ENCODE peak calls at places on chromosome 17, in nine cellular contexts. Y, X, U, W, C, O, F, S and I are unnamed samples.

GRCh38 chr17:34733351-34733750 is 154.0 kb downstream of the TMEM132E start:
- DNase-seq in O (no peak), S (no peak), C (no peak), X (no peak), Y (no peak), U (no peak), W (no peak), F (peak; percentile 30), I (no peak)

GRCh38 chr17:7114875-7115614 is 423 bp upstream of the ASGR2 start:
- DNase-seq in F (no peak), U (peak; percentile 52), Y (peak; percentile 44), X (no peak), C (no peak), O (no peak), W (no peak), S (no peak), I (no peak)

GRCh38 chr17:46141645-46142044 is 51.6 kb downstream of the KANSL1 start:
- DNase-seq in W (no peak), Y (no peak), S (no peak), U (no peak), C (no peak), F (no peak), O (no peak), X (no peak), I (no peak)

GRCh38 chr17:40499551-40500189 is 1.8 kb downstream of the TNS4 start:
- DNase-seq in O (peak; percentile 94), U (peak; percentile 91), W (peak; percentile 60), F (peak; percentile 97), X (peak; percentile 92), S (peak; percentile 85), Y (peak; percentile 90), C (peak; percentile 92), I (peak; percentile 90)

GRCh38 chr17:40878044-40878443 is 7.0 kb downstream of the KRT20 start:
- DNase-seq in S (no peak), F (no peak), W (no peak), C (no peak), U (no peak), O (no peak), Y (peak; percentile 38), X (no peak), I (no peak)

GRCh38 chr17:63249256-63250006 is 196.7 kb downstream of the CYB561 start:
- DNase-seq in O (no peak), W (peak; percentile 42), Y (no peak), U (no peak), C (no peak), S (no peak), F (no peak), X (no peak), I (no peak)

GRCh38 chr17:6135996-6136395 is 65.8 kb downstream of the WSCD1 start:
- DNase-seq in X (no peak), F (no peak), U (no peak), C (no peak), S (no peak), Y (no peak), W (no peak), O (no peak), I (no peak)

GRCh38 chr17:41624208-41625101 is at the start of gene KRT17:
- DNase-seq in C (no peak), Y (no peak), U (no peak), O (peak; percentile 97), S (no peak), X (no peak), F (peak; percentile 56), W (no peak), I (peak; percentile 30)

GRCh38 chr17:7221281-7222092 is 1.7 kb downstream of the ACADVL start:
- DNase-seq in W (no peak), S (no peak), X (no peak), F (peak; percentile 63), Y (no peak), U (no peak), C (no peak), O (no peak), I (no peak)

GRCh38 chr17:67456103-67456502 is 79.0 kb downstream of the PITPNC1 start:
- DNase-seq in X (no peak), U (no peak), O (no peak), F (no peak), Y (no peak), S (no peak), C (no peak), W (no peak), I (no peak)

GRCh38 chr17:82893779-82894178 is 54.0 kb upstream of the ZNF750 start:
- DNase-seq in Y (no peak), W (peak; percentile 8), C (no peak), X (no peak), U (no peak), O (no peak), F (no peak), S (no peak), I (no peak)

GRCh38 chr17:15236281-15237105 is 28.6 kb downstream of the PMP22 start:
- DNase-seq in X (no peak), O (no peak), F (no peak), C (no peak), S (no peak), U (no peak), Y (no peak), W (peak; percentile 23), I (no peak)

GRCh38 chr17:65479282-65479681 is 82.2 kb downstream of the AXIN2 start:
- DNase-seq in F (no peak), O (no peak), W (no peak), Y (no peak), C (no peak), X (no peak), S (no peak), U (no peak), I (no peak)

GRCh38 chr17:68821860-68822693 is 133.1 kb downstream of the ABCA8 start:
- DNase-seq in Y (no peak), F (no peak), X (no peak), O (no peak), S (no peak), W (peak; percentile 94), C (no peak), U (no peak), I (no peak)

GRCh38 chr17:16552637-16553045 is 16.4 kb downstream of the ZNF287 start:
- DNase-seq in S (no peak), Y (no peak), W (no peak), F (no peak), O (no peak), X (no peak), C (no peak), U (no peak), I (no peak)
- H3K9me3 ChIP-seq in S (peaks cover 35% of the 10 kb centered on the region), Y (no peaks in the 10 kb centered on the region), W (peaks cover 67% of the 10 kb centered on the region), F (peaks cover 41% of the 10 kb centered on the region), O (peaks cover 89% of the 10 kb centered on the region), X (peaks cover 3% of the 10 kb centered on the region), C (peaks cover 97% of the 10 kb centered on the region), U (peaks cover 100% of the 10 kb centered on the region), I (peaks cover 98% of the 10 kb centered on the region)

GRCh38 chr17:60390223-60390622 is 1.7 kb downstream of the USP32 start:
- DNase-seq in S (no peak), Y (no peak), W (peak; percentile 47), C (no peak), U (no peak), O (no peak), X (no peak), F (no peak), I (no peak)
- H3K4me1 ChIP-seq in S (peaks cover 37% of the 10 kb centered on the region), Y (no peaks in the 10 kb centered on the region), W (peaks cover 6% of the 10 kb centered on the region), C (peaks cover 63% of the 10 kb centered on the region), U (peaks cover 46% of the 10 kb centered on the region), O (peaks cover 17% of the 10 kb centered on the region), X (peaks cover 31% of the 10 kb centered on the region), F (peaks cover 57% of the 10 kb centered on the region), I (peaks cover 46% of the 10 kb centered on the region)

GRCh38 chr17:59825533-59826316 is 67.0 kb downstream of the TUBD1 start:
- DNase-seq in S (no peak), U (no peak), X (no peak), C (no peak), F (no peak), O (no peak), Y (peak; percentile 47), W (peak; percentile 90), I (no peak)
- TF ChIP-seq POLR2A in S (no peak), U (no peak), X (no peak), C (no peak), F (no peak), O (no peak), Y (no peak), W (no peak), I (no peak)

DNA sequence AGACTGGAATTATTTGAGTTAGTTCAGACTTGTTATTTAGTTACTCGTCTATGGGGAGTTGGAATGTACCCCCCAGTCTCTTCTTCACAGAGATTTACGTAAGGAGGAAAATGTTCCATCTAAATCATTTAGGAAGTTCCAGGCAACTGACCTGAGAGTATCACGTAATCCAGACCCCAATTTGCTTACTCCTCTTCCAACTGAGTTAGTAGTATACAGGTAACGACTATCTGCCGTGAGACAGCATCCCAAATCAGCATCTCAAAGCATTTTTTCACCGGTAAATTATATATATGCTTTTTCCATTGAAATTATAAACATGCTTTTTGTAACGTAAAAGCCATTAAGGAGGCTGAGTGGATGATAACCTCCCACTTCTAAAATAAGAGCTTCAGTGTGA is 214.3 kb upstream of the WSB1 start:
- DNase-seq in U (no peak), S (no peak), O (no peak), W (no peak), Y (no peak), F (no peak), X (no peak), C (no peak), I (no peak)
- H3K9me3 ChIP-seq in U (no peaks in the 10 kb centered on the region), S (no peaks in the 10 kb centered on the region), O (no peaks in the 10 kb centered on the region), W (peaks cover 9% of the 10 kb centered on the region), Y (no peaks in the 10 kb centered on the region), F (no peaks in the 10 kb centered on the region), X (no peaks in the 10 kb centered on the region), C (no peaks in the 10 kb centered on the region), I (no peaks in the 10 kb centered on the region)